ENCODE peak calls at places on chromosomes 12 and 14, in ten cellular contexts. F is NCI-H510A; J is amygdala; G is fibroblast of the conjunctiva; W is neural crest cell; U is iPS-NIHi11; O is NB4; Y is coronary artery; L is activated T-helper 1 cell treated with anti-CD3 and anti-CD28 coated beads, Interleukin-12 subunit alpha, Interleukin-12 subunit beta, Interleukin-2, Interleukin-4 antibody, amounts not matched to agents 30 ng/mL and 10 ng/mL and 1 ng/mL, durations not matched to agents 14 hours and 24 hours and 36 hours; S is effector memory CD8-positive, alpha-beta T cell. N is an unnamed sample.

GRCh38 chr14:52067873-52068740 is 752 bp downstream of the NID2 start:
- DNase-seq in F (no peak), J (no peak), G (no peak), W (peak), U (peak), O (no peak), Y (no peak), L (no peak), S (no peak), N (no peak)

GRCh38 chr14:36518586-36519430 is 1.2 kb downstream of the NKX2-1 start:
- DNase-seq in F (no peak), J (no peak), G (no peak), W (no peak), U (peak), O (no peak), Y (no peak), L (no peak), S (no peak), N (no peak)

GRCh38 chr14:51609251-51609986 is 42.3 kb upstream of the FRMD6 start:
- DNase-seq in F (no peak), J (no peak), G (no peak), W (no peak), U (no peak), O (no peak), Y (no peak), L (no peak), S (no peak), N (no peak)

GRCh38 chr12:19440916-19441315 is 1.6 kb downstream of the AEBP2 start:
- DNase-seq in F (no peak), J (no peak), G (no peak), W (no peak), U (no peak), O (no peak), Y (no peak), L (no peak), S (no peak), N (no peak)

GRCh38 chr12:31868980-31869379 is 90.2 kb upstream of the RESF1 start:
- DNase-seq in F (no peak), J (no peak), G (peak), W (no peak), U (peak), O (no peak), Y (no peak), L (no peak), S (no peak), N (no peak)

GRCh38 chr14:30580616-30581282 is 21.8 kb downstream of the G2E3 start:
- DNase-seq in F (no peak), J (no peak), G (no peak), W (no peak), U (no peak), O (no peak), Y (no peak), L (no peak), S (no peak), N (no peak)

GRCh38 chr12:51362307-51362706 is 15.8 kb upstream of the CELA1 start:
- DNase-seq in F (no peak), J (no peak), G (no peak), W (no peak), U (no peak), O (no peak), Y (no peak), L (no peak), S (no peak), N (no peak)

GRCh38 chr12:109650808-109651207 is 62.8 kb upstream of the FAM222A start:
- DNase-seq in F (no peak), J (no peak), G (no peak), W (no peak), U (no peak), O (no peak), Y (no peak), L (no peak), S (no peak), N (no peak)

GRCh38 chr12:1917172-1918070 is 1.0 kb downstream of the CACNA2D4 start:
- DNase-seq in F (no peak), J (no peak), G (no peak), W (no peak), U (peak), O (peak), Y (no peak), L (no peak), S (no peak), N (no peak)

GRCh38 chr12:8780389-8780788 is 42.0 kb upstream of the A2ML1 start:
- DNase-seq in F (no peak), J (no peak), G (peak), W (no peak), U (peak), O (peak), Y (no peak), L (no peak), S (no peak), N (no peak)

GRCh38 chr14:60253649-60254048 is 4.6 kb downstream of the PPM1A start:
- DNase-seq in F (no peak), J (no peak), G (no peak), W (no peak), U (no peak), O (no peak), Y (no peak), L (no peak), S (no peak), N (no peak)

GRCh38 chr14:69796797-69797500 is at the start of gene SLC10A1:
- DNase-seq in F (no peak), J (no peak), G (no peak), W (no peak), U (no peak), O (no peak), Y (no peak), L (no peak), S (no peak), N (no peak)

GRCh38 chr14:88079624-88080023 is 74.7 kb downstream of the GPR65 start:
- DNase-seq in F (no peak), J (no peak), G (no peak), W (no peak), U (no peak), O (no peak), Y (no peak), L (no peak), S (no peak), N (no peak)

GRCh38 chr12:56941299-56942017 is 7.2 kb upstream of the SDR9C7 start:
- DNase-seq in F (no peak), J (no peak), G (peak), W (no peak), U (no peak), O (peak), Y (peak), L (no peak), S (no peak), N (no peak)

GRCh38 chr12:46516238-46516932 is 143.8 kb upstream of the SLC38A2 start:
- DNase-seq in F (no peak), J (no peak), G (no peak), W (no peak), U (no peak), O (no peak), Y (no peak), L (no peak), S (no peak), N (no peak)

GRCh38 chr12:122880155-122880605 is 15.7 kb downstream of the VPS37B start:
- DNase-seq in F (no peak), J (no peak), G (no peak), W (no peak), U (no peak), O (no peak), Y (no peak), L (no peak), S (no peak), N (no peak)

GRCh38 chr12:19404232-19404880 is 34.9 kb upstream of the AEBP2 start:
- DNase-seq in F (no peak), J (no peak), G (no peak), W (no peak), U (no peak), O (no peak), Y (no peak), L (peak), S (peak), N (no peak)

N was measured in posterior vena cava.